ENCODE peak calls at places on chromosomes 7 and 10, in four cellular contexts. One of them, this sample, is unnamed.

GRCh38 chr7:95430864-95431263 is 4.0 kb downstream of the PON2 start:
- DNase-seq in K562: no peak
- DNase-seq in WTC11: no peak
- DNase-seq in GM12878: no peak
- DNase-seq in this sample: peak

GRCh38 chr10:72340510-72340895 is 14.2 kb downstream of the DNAJB12 start:
- DNase-seq in K562: peak
- DNase-seq in WTC11: peak
- DNase-seq in GM12878: no peak
- DNase-seq in this sample: no peak

GRCh38 chr10:83574770-83575169 is 564.5 kb upstream of the GHITM start:
- DNase-seq in K562: no peak
- DNase-seq in WTC11: no peak
- DNase-seq in GM12878: no peak
- DNase-seq in this sample: no peak

GRCh38 chr10:133160813-133161471 is 923 bp downstream of the KNDC1 start:
- DNase-seq in K562: no peak
- DNase-seq in WTC11: no peak
- DNase-seq in GM12878: no peak
- DNase-seq in this sample: no peak

GRCh38 chr10:102234866-102235597 is 6.3 kb downstream of the PITX3 start:
- DNase-seq in K562: no peak
- DNase-seq in WTC11: no peak
- DNase-seq in GM12878: no peak
- DNase-seq in this sample: no peak

GRCh38 chr10:67836972-67837371 is 1.0 kb downstream of the DNAJC12 start:
- DNase-seq in K562: no peak
- DNase-seq in WTC11: no peak
- DNase-seq in GM12878: no peak
- DNase-seq in this sample: no peak

GRCh38 chr7:95772771-95773581 is 622 bp downstream of the DYNC1I1 start:
- DNase-seq in K562: no peak
- DNase-seq in WTC11: peak
- DNase-seq in GM12878: no peak
- DNase-seq in this sample: no peak

GRCh38 chr10:122368502-122369254 is 5.8 kb upstream of the PLEKHA1 start:
- DNase-seq in K562: no peak
- DNase-seq in WTC11: no peak
- DNase-seq in GM12878: no peak
- DNase-seq in this sample: no peak

GRCh38 chr10:13346912-13347234 is 1.2 kb downstream of the SEPHS1 start:
- DNase-seq in K562: no peak
- DNase-seq in WTC11: peak
- DNase-seq in GM12878: no peak
- DNase-seq in this sample: no peak

GRCh38 chr7:136923111-136923510 is 54.7 kb downstream of the CHRM2 start:
- DNase-seq in K562: no peak
- DNase-seq in WTC11: no peak
- DNase-seq in GM12878: no peak
- DNase-seq in this sample: no peak

GRCh38 chr10:101358706-101359300 is 4.8 kb downstream of the BTRC start:
- DNase-seq in K562: no peak
- DNase-seq in WTC11: no peak
- DNase-seq in GM12878: no peak
- DNase-seq in this sample: no peak

GRCh38 chr7:94509264-94509878 is at the start of gene CASD1:
- DNase-seq in K562: no peak
- DNase-seq in WTC11: peak
- DNase-seq in GM12878: no peak
- DNase-seq in this sample: peak

GRCh38 chr10:26372513-26373354 is 65.4 kb upstream of the APBB1IP start:
- DNase-seq in K562: no peak
- DNase-seq in WTC11: no peak
- DNase-seq in GM12878: peak
- DNase-seq in this sample: no peak
- TF ChIP-seq CBFB in K562: no peak
- TF ChIP-seq CBFB in WTC11: no peak
- TF ChIP-seq CBFB in GM12878: no peak
- TF ChIP-seq CBFB in this sample: no peak

GRCh38 chr7:155586843-155587440 is 40.6 kb upstream of the CNPY1 start:
- DNase-seq in K562: no peak
- DNase-seq in WTC11: no peak
- DNase-seq in GM12878: no peak
- DNase-seq in this sample: no peak
- TF ChIP-seq CBFB in K562: no peak
- TF ChIP-seq CBFB in WTC11: no peak
- TF ChIP-seq CBFB in GM12878: no peak
- TF ChIP-seq CBFB in this sample: no peak

GRCh38 chr10:95459446-95459845 is 101.7 kb downstream of the SORBS1 start:
- DNase-seq in K562: no peak
- DNase-seq in WTC11: no peak
- DNase-seq in GM12878: no peak
- DNase-seq in this sample: peak
- TF ChIP-seq CBFB in K562: no peak
- TF ChIP-seq CBFB in WTC11: no peak
- TF ChIP-seq CBFB in GM12878: no peak
- TF ChIP-seq CBFB in this sample: no peak

GRCh38 chr10:117386805-117387204 is 11.6 kb upstream of the PDZD8 start:
- DNase-seq in K562: no peak
- DNase-seq in WTC11: no peak
- DNase-seq in GM12878: no peak
- DNase-seq in this sample: no peak

GRCh38 chr10:117391436-117392205 is 16.4 kb upstream of the PDZD8 start:
- DNase-seq in K562: no peak
- DNase-seq in WTC11: no peak
- DNase-seq in GM12878: no peak
- DNase-seq in this sample: peak
- TF ChIP-seq CBFB in K562: no peak
- TF ChIP-seq CBFB in WTC11: no peak
- TF ChIP-seq CBFB in GM12878: no peak
- TF ChIP-seq CBFB in this sample: no peak

GRCh38 chr10:11823989-11824346 is 812 bp downstream of the PROSER2 start:
- DNase-seq in K562: no peak
- DNase-seq in WTC11: no peak
- DNase-seq in GM12878: no peak
- DNase-seq in this sample: no peak
- TF ChIP-seq CBFB in K562: no peak
- TF ChIP-seq CBFB in WTC11: no peak
- TF ChIP-seq CBFB in GM12878: no peak
- TF ChIP-seq CBFB in this sample: no peak